ENCODE peak calls at places on chromosomes 3 and 15, in seven cellular contexts. One of them, this sample, is unnamed.

GRCh38 chr15:91890614-91891013 is 37.1 kb downstream of the SLCO3A1 start:
- DNase-seq in brain pericyte: no peak
- DNase-seq in fibroblast of pulmonary artery: peak; percentile 29
- DNase-seq in brain microvascular endothelial cell: no peak
- DNase-seq in skeletal muscle cell: no peak
- DNase-seq in IMR-90: peak; percentile 54
- DNase-seq in NCI-H1417: no peak
- DNase-seq in this sample: no peak

GRCh38 chr3:11784962-11785361 is 61.7 kb downstream of the TAMM41 start:
- DNase-seq in IMR-90: no peak
- DNase-seq in NCI-H1417: no peak
- DNase-seq in skeletal muscle cell: no peak
- DNase-seq in fibroblast of pulmonary artery: no peak
- DNase-seq in brain microvascular endothelial cell: no peak
- DNase-seq in brain pericyte: no peak
- DNase-seq in this sample: no peak

GRCh38 chr15:26771917-26772587 is 814 bp downstream of the GABRB3 start:
- DNase-seq in NCI-H1417: no peak
- DNase-seq in brain pericyte: no peak
- DNase-seq in brain microvascular endothelial cell: no peak
- DNase-seq in IMR-90: no peak
- DNase-seq in skeletal muscle cell: no peak
- DNase-seq in fibroblast of pulmonary artery: peak; percentile 3
- DNase-seq in this sample: no peak

GRCh38 chr15:65032823-65033537 is 3.5 kb upstream of the MTFMT start:
- DNase-seq in IMR-90: peak; percentile 61
- DNase-seq in brain pericyte: no peak
- DNase-seq in fibroblast of pulmonary artery: peak; percentile 74
- DNase-seq in brain microvascular endothelial cell: peak; percentile 47
- DNase-seq in NCI-H1417: no peak
- DNase-seq in skeletal muscle cell: no peak
- DNase-seq in this sample: peak; percentile 40

GRCh38 chr15:25057574-25057973 is 102.8 kb downstream of the SNRPN start:
- DNase-seq in NCI-H1417: no peak
- DNase-seq in brain microvascular endothelial cell: no peak
- DNase-seq in IMR-90: no peak
- DNase-seq in fibroblast of pulmonary artery: no peak
- DNase-seq in skeletal muscle cell: no peak
- DNase-seq in brain pericyte: no peak
- DNase-seq in this sample: no peak

GRCh38 chr3:65751123-65751700 is 287.5 kb downstream of the MAGI1 start:
- DNase-seq in IMR-90: peak; percentile 34
- DNase-seq in fibroblast of pulmonary artery: peak; percentile 50
- DNase-seq in brain microvascular endothelial cell: peak; percentile 53
- DNase-seq in brain pericyte: no peak
- DNase-seq in NCI-H1417: peak; percentile 10
- DNase-seq in skeletal muscle cell: no peak
- DNase-seq in this sample: no peak

GRCh38 chr15:66496951-66497501 is 536 bp downstream of the SNAPC5 start:
- DNase-seq in skeletal muscle cell: no peak
- DNase-seq in brain microvascular endothelial cell: no peak
- DNase-seq in IMR-90: no peak
- DNase-seq in brain pericyte: no peak
- DNase-seq in NCI-H1417: no peak
- DNase-seq in fibroblast of pulmonary artery: no peak
- DNase-seq in this sample: no peak

GRCh38 chr3:38314112-38314766 is 32.1 kb downstream of the SLC22A14 start:
- DNase-seq in IMR-90: no peak
- DNase-seq in brain pericyte: no peak
- DNase-seq in skeletal muscle cell: no peak
- DNase-seq in NCI-H1417: no peak
- DNase-seq in brain microvascular endothelial cell: no peak
- DNase-seq in fibroblast of pulmonary artery: no peak
- DNase-seq in this sample: no peak

GRCh38 chr3:14131134-14131533 is 6.3 kb downstream of the TMEM43 start:
- DNase-seq in fibroblast of pulmonary artery: no peak
- DNase-seq in skeletal muscle cell: no peak
- DNase-seq in NCI-H1417: no peak
- DNase-seq in brain microvascular endothelial cell: no peak
- DNase-seq in brain pericyte: no peak
- DNase-seq in IMR-90: no peak
- DNase-seq in this sample: no peak

GRCh38 chr15:62846131-62846804 is 196.3 kb upstream of the TPM1 start:
- DNase-seq in IMR-90: no peak
- DNase-seq in brain pericyte: no peak
- DNase-seq in fibroblast of pulmonary artery: no peak
- DNase-seq in brain microvascular endothelial cell: no peak
- DNase-seq in NCI-H1417: no peak
- DNase-seq in skeletal muscle cell: no peak
- DNase-seq in this sample: no peak

GRCh38 chr3:129606522-129607390 is at the start of gene PLXND1:
- DNase-seq in NCI-H1417: peak; percentile 13
- DNase-seq in fibroblast of pulmonary artery: peak; percentile 82
- DNase-seq in brain microvascular endothelial cell: peak; percentile 62
- DNase-seq in brain pericyte: no peak
- DNase-seq in IMR-90: peak; percentile 39
- DNase-seq in skeletal muscle cell: no peak
- DNase-seq in this sample: peak; percentile 15

GRCh38 chr3:139538733-139539132 is 809 bp downstream of the RBP1 start:
- DNase-seq in brain pericyte: no peak
- DNase-seq in skeletal muscle cell: no peak
- DNase-seq in brain microvascular endothelial cell: peak; percentile 16
- DNase-seq in IMR-90: peak; percentile 53
- DNase-seq in NCI-H1417: no peak
- DNase-seq in fibroblast of pulmonary artery: peak; percentile 60
- DNase-seq in this sample: no peak